ENCODE peak calls at places on chromosome 12, in six cellular contexts. One of them, this sample, is unnamed.

GRCh38 chr12:14601692-14602091 is 34.0 kb upstream of the PLBD1 start:
- DNase-seq in naive thymus-derived CD4-positive, alpha-beta T cell: no peak
- DNase-seq in uterus: no peak
- DNase-seq in left ventricle myocardium inferior: no peak
- DNase-seq in upper lobe of right lung: no peak
- DNase-seq in CD8-positive, alpha-beta memory T cell: no peak
- DNase-seq in this sample: no peak

GRCh38 chr12:11752403-11753150 is 103.1 kb downstream of the ETV6 start:
- DNase-seq in naive thymus-derived CD4-positive, alpha-beta T cell: no peak
- DNase-seq in uterus: no peak
- DNase-seq in left ventricle myocardium inferior: no peak
- DNase-seq in upper lobe of right lung: no peak
- DNase-seq in CD8-positive, alpha-beta memory T cell: no peak
- DNase-seq in this sample: no peak

GRCh38 chr12:98894412-98895085 is 249.5 kb downstream of the APAF1 start:
- DNase-seq in naive thymus-derived CD4-positive, alpha-beta T cell: no peak
- DNase-seq in uterus: no peak
- DNase-seq in left ventricle myocardium inferior: no peak
- DNase-seq in upper lobe of right lung: no peak
- DNase-seq in CD8-positive, alpha-beta memory T cell: no peak
- DNase-seq in this sample: no peak

GRCh38 chr12:24948816-24949722 is at the start of gene BCAT1:
- DNase-seq in naive thymus-derived CD4-positive, alpha-beta T cell: no peak
- DNase-seq in uterus: peak
- DNase-seq in left ventricle myocardium inferior: peak
- DNase-seq in upper lobe of right lung: peak
- DNase-seq in CD8-positive, alpha-beta memory T cell: no peak
- DNase-seq in this sample: peak

GRCh38 chr12:76025601-76026575 is 5.7 kb downstream of the PHLDA1 start:
- DNase-seq in naive thymus-derived CD4-positive, alpha-beta T cell: no peak
- DNase-seq in uterus: no peak
- DNase-seq in left ventricle myocardium inferior: no peak
- DNase-seq in upper lobe of right lung: no peak
- DNase-seq in CD8-positive, alpha-beta memory T cell: no peak
- DNase-seq in this sample: no peak

GRCh38 chr12:6730169-6730568 is 6.3 kb downstream of the COPS7A start:
- DNase-seq in naive thymus-derived CD4-positive, alpha-beta T cell: no peak
- DNase-seq in uterus: no peak
- DNase-seq in left ventricle myocardium inferior: no peak
- DNase-seq in upper lobe of right lung: no peak
- DNase-seq in CD8-positive, alpha-beta memory T cell: no peak
- DNase-seq in this sample: no peak

GRCh38 chr12:47079894-47080724 is at the start of gene AMIGO2:
- DNase-seq in naive thymus-derived CD4-positive, alpha-beta T cell: no peak
- DNase-seq in uterus: peak
- DNase-seq in left ventricle myocardium inferior: peak
- DNase-seq in upper lobe of right lung: peak
- DNase-seq in CD8-positive, alpha-beta memory T cell: peak
- DNase-seq in this sample: no peak

GRCh38 chr12:6915023-6915788 is 826 bp downstream of the ENO2 start:
- DNase-seq in naive thymus-derived CD4-positive, alpha-beta T cell: no peak
- DNase-seq in uterus: no peak
- DNase-seq in left ventricle myocardium inferior: peak
- DNase-seq in upper lobe of right lung: no peak
- DNase-seq in CD8-positive, alpha-beta memory T cell: no peak
- DNase-seq in this sample: no peak

GRCh38 chr12:52950553-52950952 is 1.6 kb downstream of the KRT18 start:
- DNase-seq in naive thymus-derived CD4-positive, alpha-beta T cell: no peak
- DNase-seq in uterus: no peak
- DNase-seq in left ventricle myocardium inferior: no peak
- DNase-seq in upper lobe of right lung: no peak
- DNase-seq in CD8-positive, alpha-beta memory T cell: no peak
- DNase-seq in this sample: no peak

GRCh38 chr12:52947738-52948423 is 1.0 kb upstream of the KRT18 start:
- DNase-seq in naive thymus-derived CD4-positive, alpha-beta T cell: no peak
- DNase-seq in uterus: no peak
- DNase-seq in left ventricle myocardium inferior: no peak
- DNase-seq in upper lobe of right lung: no peak
- DNase-seq in CD8-positive, alpha-beta memory T cell: no peak
- DNase-seq in this sample: no peak

GRCh38 chr12:52951126-52951525 is 2.2 kb downstream of the KRT18 start:
- DNase-seq in naive thymus-derived CD4-positive, alpha-beta T cell: no peak
- DNase-seq in uterus: no peak
- DNase-seq in left ventricle myocardium inferior: no peak
- DNase-seq in upper lobe of right lung: no peak
- DNase-seq in CD8-positive, alpha-beta memory T cell: no peak
- DNase-seq in this sample: no peak

GRCh38 chr12:52951640-52952039 is 2.7 kb downstream of the KRT18 start:
- DNase-seq in naive thymus-derived CD4-positive, alpha-beta T cell: no peak
- DNase-seq in uterus: no peak
- DNase-seq in left ventricle myocardium inferior: no peak
- DNase-seq in upper lobe of right lung: no peak
- DNase-seq in CD8-positive, alpha-beta memory T cell: no peak
- DNase-seq in this sample: no peak

DNA sequence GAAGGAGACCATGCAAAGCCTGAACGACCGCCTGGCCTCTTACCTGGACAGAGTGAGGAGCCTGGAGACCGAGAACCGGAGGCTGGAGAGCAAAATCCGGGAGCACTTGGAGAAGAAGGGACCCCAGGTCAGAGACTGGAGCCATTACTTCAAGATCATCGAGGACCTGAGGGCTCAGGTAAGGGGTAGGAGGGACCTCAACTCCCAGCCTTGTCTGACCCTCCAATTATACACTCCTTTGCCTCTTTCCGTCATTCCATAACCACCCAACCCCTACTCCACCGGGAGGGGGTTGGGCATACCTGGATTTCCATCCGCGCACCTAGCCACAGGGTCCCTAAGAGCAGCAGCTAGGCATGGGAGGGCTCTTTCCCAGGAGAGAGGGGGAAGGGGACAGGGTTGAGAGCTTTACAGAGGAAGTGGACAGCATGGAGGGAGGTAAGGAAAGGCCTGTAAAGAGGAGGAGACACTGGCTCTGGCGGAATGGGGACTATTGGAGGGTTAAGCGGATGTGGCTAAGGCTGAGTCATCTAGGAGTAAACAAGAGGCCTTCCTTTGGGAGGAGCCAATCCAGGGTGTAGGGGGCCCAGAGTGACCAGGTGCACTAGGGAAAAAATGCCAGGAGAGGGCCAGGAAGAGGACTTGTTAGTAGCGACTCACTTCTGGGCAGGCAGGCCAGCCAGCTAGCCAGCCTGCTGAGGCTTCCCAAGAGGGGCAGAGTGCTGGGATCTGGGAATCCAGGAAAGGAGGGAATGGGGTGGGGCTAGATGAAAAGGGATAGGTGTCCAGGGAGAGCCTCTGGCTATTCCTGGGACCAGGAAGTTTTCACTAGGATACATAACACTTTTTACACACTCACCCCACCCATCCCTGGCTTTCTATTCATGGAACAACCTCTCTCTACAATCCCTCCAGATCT is 754 bp downstream of the KRT18 start:
- DNase-seq in naive thymus-derived CD4-positive, alpha-beta T cell: no peak
- DNase-seq in uterus: peak
- DNase-seq in left ventricle myocardium inferior: no peak
- DNase-seq in upper lobe of right lung: peak
- DNase-seq in CD8-positive, alpha-beta memory T cell: no peak
- DNase-seq in this sample: no peak
- H3K4me3 ChIP-seq in naive thymus-derived CD4-positive, alpha-beta T cell: peak
- H3K4me3 ChIP-seq in uterus: peak
- H3K4me3 ChIP-seq in left ventricle myocardium inferior: peak
- H3K4me3 ChIP-seq in upper lobe of right lung: peak
- H3K4me3 ChIP-seq in CD8-positive, alpha-beta memory T cell: peak
- H3K4me3 ChIP-seq in this sample: no peak

DNA sequence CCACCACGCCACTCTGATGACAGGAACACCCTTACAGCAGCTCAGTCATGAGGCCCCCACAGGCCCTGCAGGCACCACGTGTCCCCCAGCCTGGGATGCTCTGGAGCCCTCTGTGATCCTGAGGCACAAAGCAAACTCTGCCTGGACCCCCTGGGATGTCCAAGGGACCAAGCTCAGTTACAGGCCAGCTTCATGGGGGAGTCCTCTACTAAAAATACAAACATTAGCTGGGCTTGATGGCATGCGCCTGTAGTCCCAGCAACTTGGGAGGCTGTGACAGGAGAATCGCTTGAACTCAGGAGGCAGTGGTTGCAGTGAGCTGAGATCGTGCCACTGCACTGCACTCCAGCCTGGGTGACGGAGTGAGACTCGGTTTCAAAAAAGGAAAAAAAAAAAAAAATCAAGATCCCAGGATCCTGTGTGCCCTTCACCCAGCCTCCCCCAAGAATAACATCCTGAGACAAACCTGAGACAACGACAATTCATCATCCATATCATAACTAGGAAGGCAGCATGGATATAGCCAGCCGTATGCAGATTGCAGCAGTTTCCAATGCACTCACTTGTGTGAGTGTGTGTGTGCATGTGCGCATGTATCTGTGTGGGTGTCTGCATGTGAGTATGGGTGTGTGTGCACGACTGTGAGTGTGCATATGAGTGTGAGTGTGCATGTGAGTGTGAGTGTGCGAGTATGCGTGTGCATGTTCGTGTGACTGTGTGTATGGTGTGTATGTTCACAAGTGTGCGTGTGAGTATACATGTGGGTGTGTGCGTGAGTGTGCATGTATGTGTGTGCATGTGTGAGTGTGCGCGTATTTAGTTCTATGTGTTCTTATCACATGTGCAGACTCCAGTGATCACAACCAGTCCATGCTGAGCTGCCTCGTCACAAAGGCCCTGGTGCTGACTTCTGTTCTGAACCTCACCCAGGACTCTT is 52.1 kb downstream of the NCOR2 start:
- DNase-seq in naive thymus-derived CD4-positive, alpha-beta T cell: no peak
- DNase-seq in uterus: no peak
- DNase-seq in left ventricle myocardium inferior: no peak
- DNase-seq in upper lobe of right lung: no peak
- DNase-seq in CD8-positive, alpha-beta memory T cell: no peak
- DNase-seq in this sample: no peak
- H3K4me3 ChIP-seq in naive thymus-derived CD4-positive, alpha-beta T cell: no peak
- H3K4me3 ChIP-seq in uterus: no peak
- H3K4me3 ChIP-seq in left ventricle myocardium inferior: peak
- H3K4me3 ChIP-seq in upper lobe of right lung: no peak
- H3K4me3 ChIP-seq in CD8-positive, alpha-beta memory T cell: no peak
- H3K4me3 ChIP-seq in this sample: no peak

DNA sequence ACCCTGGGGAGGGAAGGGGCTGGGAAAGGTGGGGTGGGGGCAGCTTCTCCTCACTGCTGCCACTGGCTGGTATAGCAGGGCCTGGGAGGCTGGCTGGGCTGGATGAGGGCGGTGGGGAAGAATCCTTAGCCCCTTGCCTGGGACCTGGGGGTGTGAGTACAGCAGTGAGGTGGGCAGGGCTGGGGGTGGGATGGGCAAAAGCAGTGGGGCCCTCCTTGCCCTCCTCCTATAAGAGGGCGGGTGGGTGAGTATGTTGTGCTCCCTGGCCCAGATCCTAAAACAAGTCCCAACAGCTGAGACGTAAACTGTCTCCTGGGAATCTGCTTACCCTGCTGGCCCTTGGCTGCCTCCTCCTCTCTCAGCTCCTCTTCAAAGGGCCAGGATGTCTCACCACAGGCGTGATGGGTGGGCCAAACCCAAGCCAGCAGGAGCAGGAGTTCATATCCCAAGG is 2.2 kb downstream of the NCKAP5L start:
- DNase-seq in naive thymus-derived CD4-positive, alpha-beta T cell: no peak
- DNase-seq in uterus: no peak
- DNase-seq in left ventricle myocardium inferior: no peak
- DNase-seq in upper lobe of right lung: no peak
- DNase-seq in CD8-positive, alpha-beta memory T cell: no peak
- DNase-seq in this sample: no peak
- H3K4me3 ChIP-seq in naive thymus-derived CD4-positive, alpha-beta T cell: no peak
- H3K4me3 ChIP-seq in uterus: no peak
- H3K4me3 ChIP-seq in left ventricle myocardium inferior: peak
- H3K4me3 ChIP-seq in upper lobe of right lung: no peak
- H3K4me3 ChIP-seq in CD8-positive, alpha-beta memory T cell: no peak
- H3K4me3 ChIP-seq in this sample: no peak

GRCh38 chr12:8032242-8033152 is at the start of gene FOXJ2:
- DNase-seq in naive thymus-derived CD4-positive, alpha-beta T cell: peak
- DNase-seq in uterus: peak
- DNase-seq in left ventricle myocardium inferior: peak
- DNase-seq in upper lobe of right lung: peak
- DNase-seq in CD8-positive, alpha-beta memory T cell: peak
- DNase-seq in this sample: no peak

GRCh38 chr12:8035440-8036010 is 3.0 kb downstream of the FOXJ2 start:
- DNase-seq in naive thymus-derived CD4-positive, alpha-beta T cell: no peak
- DNase-seq in uterus: no peak
- DNase-seq in left ventricle myocardium inferior: no peak
- DNase-seq in upper lobe of right lung: no peak
- DNase-seq in CD8-positive, alpha-beta memory T cell: no peak
- DNase-seq in this sample: no peak

GRCh38 chr12:8036366-8036765 is 3.9 kb downstream of the FOXJ2 start:
- DNase-seq in naive thymus-derived CD4-positive, alpha-beta T cell: no peak
- DNase-seq in uterus: no peak
- DNase-seq in left ventricle myocardium inferior: peak
- DNase-seq in upper lobe of right lung: no peak
- DNase-seq in CD8-positive, alpha-beta memory T cell: no peak
- DNase-seq in this sample: no peak

GRCh38 chr12:8033153-8034044 is 883 bp downstream of the FOXJ2 start:
- DNase-seq in naive thymus-derived CD4-positive, alpha-beta T cell: peak
- DNase-seq in uterus: peak
- DNase-seq in left ventricle myocardium inferior: peak
- DNase-seq in upper lobe of right lung: no peak
- DNase-seq in CD8-positive, alpha-beta memory T cell: peak
- DNase-seq in this sample: peak

GRCh38 chr12:8034802-8035201 is 2.3 kb downstream of the FOXJ2 start:
- DNase-seq in naive thymus-derived CD4-positive, alpha-beta T cell: no peak
- DNase-seq in uterus: no peak
- DNase-seq in left ventricle myocardium inferior: no peak
- DNase-seq in upper lobe of right lung: no peak
- DNase-seq in CD8-positive, alpha-beta memory T cell: no peak
- DNase-seq in this sample: no peak
- H3K4me3 ChIP-seq in naive thymus-derived CD4-positive, alpha-beta T cell: no peak
- H3K4me3 ChIP-seq in uterus: peak
- H3K4me3 ChIP-seq in left ventricle myocardium inferior: peak
- H3K4me3 ChIP-seq in upper lobe of right lung: peak
- H3K4me3 ChIP-seq in CD8-positive, alpha-beta memory T cell: peak
- H3K4me3 ChIP-seq in this sample: no peak

GRCh38 chr12:51818567-51819300 is 29.8 kb downstream of the FIGNL2 start:
- DNase-seq in naive thymus-derived CD4-positive, alpha-beta T cell: no peak
- DNase-seq in uterus: peak
- DNase-seq in left ventricle myocardium inferior: no peak
- DNase-seq in upper lobe of right lung: peak
- DNase-seq in CD8-positive, alpha-beta memory T cell: no peak
- DNase-seq in this sample: no peak
- H3K4me3 ChIP-seq in naive thymus-derived CD4-positive, alpha-beta T cell: no peak
- H3K4me3 ChIP-seq in uterus: no peak
- H3K4me3 ChIP-seq in left ventricle myocardium inferior: no peak
- H3K4me3 ChIP-seq in upper lobe of right lung: no peak
- H3K4me3 ChIP-seq in CD8-positive, alpha-beta memory T cell: no peak
- H3K4me3 ChIP-seq in this sample: no peak